ENCODE peak calls at places on chromosome 20, in four cellular contexts. I, U, K and Y are unnamed samples.

GRCh38 chr20:62011403-62011791 is 54.3 kb downstream of the TAF4 start:
- DNase-seq in I (no peak), U (no peak), K (no peak), Y (no peak)

GRCh38 chr20:15475483-15475882 is 1097.8 kb downstream of the KIF16B start:
- DNase-seq in I (no peak), U (no peak), K (peak; percentile 20), Y (no peak)

GRCh38 chr20:24693466-24694156 is 224.2 kb downstream of the SYNDIG1 start:
- DNase-seq in I (no peak), U (no peak), K (no peak), Y (no peak)

GRCh38 chr20:17995967-17996819 is 27.4 kb downstream of the MGME1 start:
- DNase-seq in I (peak; percentile 53), U (peak; percentile 70), K (no peak), Y (peak; percentile 58)

GRCh38 chr20:14264869-14265268 is 72.5 kb downstream of the FLRT3 start:
- DNase-seq in I (no peak), U (peak; percentile 22), K (no peak), Y (peak; percentile 38)

GRCh38 chr20:5630071-5630470 is 120.1 kb upstream of the SHLD1 start:
- DNase-seq in I (no peak), U (no peak), K (no peak), Y (no peak)

GRCh38 chr20:21968486-21968885 is 263.0 kb downstream of the PAX1 start:
- DNase-seq in I (no peak), U (no peak), K (no peak), Y (no peak)

GRCh38 chr20:31704225-31705119 is 18.2 kb downstream of the BCL2L1 start:
- DNase-seq in I (no peak), U (peak; percentile 100), K (no peak), Y (peak; percentile 75)

GRCh38 chr20:37686762-37687477 is 6.9 kb upstream of the CTNNBL1 start:
- DNase-seq in I (no peak), U (no peak), K (no peak), Y (no peak)

GRCh38 chr20:18165553-18165952 is 27.9 kb downstream of the KAT14 start:
- DNase-seq in I (no peak), U (no peak), K (no peak), Y (no peak)

GRCh38 chr20:51028616-51029263 is 5.8 kb upstream of the KCNG1 start:
- DNase-seq in I (no peak), U (no peak), K (no peak), Y (no peak)

GRCh38 chr20:24868396-24868927 is 80.6 kb upstream of the CST7 start:
- DNase-seq in I (no peak), U (no peak), K (no peak), Y (no peak)

GRCh38 chr20:8523684-8524083 is 391.6 kb downstream of the PLCB1 start:
- DNase-seq in I (no peak), U (no peak), K (no peak), Y (no peak)
- TF ChIP-seq POLR2AphosphoS2 in I (no peak), U (no peak), K (no peak), Y (no peak)

GRCh38 chr20:34443546-34443945 is 72.7 kb upstream of the DYNLRB1 start:
- DNase-seq in I (no peak), U (no peak), K (no peak), Y (no peak)

GRCh38 chr20:34449674-34450592 is 66.3 kb upstream of the DYNLRB1 start:
- DNase-seq in I (no peak), U (no peak), K (no peak), Y (no peak)

GRCh38 chr20:34448517-34448916 is 67.7 kb upstream of the DYNLRB1 start:
- DNase-seq in I (no peak), U (no peak), K (no peak), Y (no peak)

DNA sequence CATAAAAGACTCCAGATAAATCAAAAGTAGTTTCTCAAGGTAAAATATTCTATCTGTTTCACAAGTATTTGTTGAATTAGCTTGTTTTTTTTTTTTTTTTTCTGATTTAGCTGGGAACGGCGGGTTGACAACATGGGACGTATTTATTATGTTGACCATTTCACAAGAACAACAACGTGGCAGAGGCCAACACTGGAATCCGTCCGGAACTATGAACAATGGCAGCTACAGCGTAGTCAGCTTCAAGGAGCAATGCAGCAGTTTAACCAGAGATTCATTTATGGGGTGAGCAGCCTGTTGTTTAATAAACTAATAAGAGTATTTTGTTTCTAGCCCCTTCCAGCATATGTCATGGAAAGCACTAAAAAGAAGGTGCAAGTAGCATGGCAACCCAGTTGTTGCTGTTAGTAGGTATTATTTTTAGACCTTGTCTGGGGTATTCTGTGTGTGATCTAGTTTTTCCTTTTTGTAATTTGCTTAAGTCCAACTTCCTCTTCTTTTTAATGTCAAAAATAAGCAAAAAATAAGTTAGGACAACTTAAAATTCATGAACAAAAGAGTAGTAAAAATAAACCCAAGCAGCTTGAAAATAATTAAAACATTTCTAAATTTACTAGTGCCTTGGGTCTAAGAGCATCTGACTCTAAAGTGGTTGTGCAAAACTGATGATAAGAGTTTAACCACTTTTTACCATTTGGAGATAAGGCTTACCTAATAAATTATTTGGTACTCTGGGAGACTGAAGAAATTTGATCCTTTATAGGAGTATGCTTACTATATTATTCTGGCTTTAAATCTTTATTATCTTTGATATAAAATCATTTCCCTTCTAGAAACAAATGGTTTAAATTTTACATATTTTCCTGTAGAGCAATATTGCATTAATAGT is 70.8 kb upstream of the DYNLRB1 start:
- DNase-seq in I (no peak), U (no peak), K (no peak), Y (no peak)
- TF ChIP-seq USF2 in I (no peak), U (no peak), K (no peak), Y (no peak)

GRCh38 chr20:48903705-48904104 is 17.8 kb upstream of the ARFGEF2 start:
- DNase-seq in I (no peak), U (no peak), K (no peak), Y (no peak)
- H3K4me3 ChIP-seq in I (no peak overlapping the region), U (no peak overlapping the region), K (no peak overlapping the region), Y (no peak overlapping the region)

GRCh38 chr20:47315339-47315662 is 41.2 kb downstream of the ZMYND8 start:
- DNase-seq in I (no peak), U (no peak), K (no peak), Y (no peak)
- TF ChIP-seq POLR2AphosphoS2 in I (no peak), U (no peak), K (no peak), Y (no peak)

GRCh38 chr20:63183422-63184146 is 32.3 kb downstream of the YTHDF1 start:
- DNase-seq in I (peak; percentile 73), U (peak; percentile 55), K (no peak), Y (peak; percentile 61)
- TF ChIP-seq USF2 in I (no peak), U (no peak), K (no peak), Y (no peak)

GRCh38 chr20:41004561-41005360 is 23.9 kb upstream of the TOP1 start:
- DNase-seq in I (no peak), U (no peak), K (no peak), Y (no peak)
- H3K4me3 ChIP-seq in I (no peak overlapping the region), U (no peak overlapping the region), K (no peak overlapping the region), Y (peak overlapping the region; percentile 11)

GRCh38 chr20:53126185-53126584 is 154.0 kb downstream of the TSHZ2 start:
- DNase-seq in I (no peak), U (no peak), K (no peak), Y (no peak)
- TF ChIP-seq POLR2AphosphoS2 in I (no peak), U (no peak), K (no peak), Y (no peak)

GRCh38 chr20:56979125-56979524 is 287.3 kb downstream of the BMP7 start:
- DNase-seq in I (no peak), U (no peak), K (no peak), Y (no peak)

GRCh38 chr20:56975838-56976237 is 290.6 kb downstream of the BMP7 start:
- DNase-seq in I (no peak), U (no peak), K (no peak), Y (no peak)

GRCh38 chr20:56978475-56978874 is 288.0 kb downstream of the BMP7 start:
- DNase-seq in I (no peak), U (no peak), K (no peak), Y (no peak)

GRCh38 chr20:56974499-56975250 is 291.8 kb downstream of the BMP7 start:
- DNase-seq in I (peak; percentile 31), U (peak; percentile 48), K (no peak), Y (peak; percentile 81)
- TF ChIP-seq USF2 in I (no peak), U (no peak), K (no peak), Y (no peak)

GRCh38 chr20:46119028-46119546 is 973 bp downstream of the CD40 start:
- DNase-seq in I (peak; percentile 39), U (no peak), K (peak; percentile 49), Y (no peak)

GRCh38 chr20:46118481-46119020 is 437 bp downstream of the CD40 start:
- DNase-seq in I (no peak), U (no peak), K (no peak), Y (no peak)

GRCh38 chr20:46117704-46118467 is at the start of gene CD40:
- DNase-seq in I (peak; percentile 99), U (peak; percentile 71), K (peak; percentile 76), Y (peak; percentile 72)

GRCh38 chr20:46120136-46120535 is 2.0 kb downstream of the CD40 start:
- DNase-seq in I (no peak), U (no peak), K (no peak), Y (no peak)

DNA sequence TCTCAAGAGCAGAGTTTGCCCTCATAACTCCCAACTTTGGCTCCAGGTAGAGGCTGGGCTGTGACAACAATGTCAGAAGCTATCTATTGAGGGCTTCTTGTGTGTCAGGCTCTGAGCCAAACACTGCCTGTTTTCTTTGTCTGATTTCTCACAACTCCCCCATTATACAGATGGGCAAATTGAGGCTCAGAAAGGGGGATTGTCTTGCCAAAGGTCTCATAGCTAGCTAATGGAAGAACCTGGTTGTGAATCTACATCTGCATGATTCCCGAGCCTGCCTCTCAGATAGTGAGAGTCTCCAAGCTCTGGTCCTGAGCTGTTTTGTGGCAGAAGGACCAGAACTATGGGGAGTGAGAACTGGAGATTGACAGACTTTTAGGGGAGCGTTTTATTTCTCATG is 1.4 kb downstream of the CD40 start:
- DNase-seq in I (no peak), U (no peak), K (no peak), Y (no peak)
- H3K4me3 ChIP-seq in I (no peak overlapping the region), U (no peak overlapping the region), K (peak overlapping the region; percentile 96), Y (no peak overlapping the region)